ENCODE peak calls at places on chromosomes 13 and 19, in nine cellular contexts. Q is stimulated activated CD4-positive, alpha-beta T cell treated with anti-CD3 and anti-CD28 coated beads, Interleukin-2, amount 100 ng/mL, for 24 hours; Y is mucosa of gallbladder; V is HuH-7; A is fibroblast of lung; X is epithelial cell of esophagus; H is hypothalamus; K is naive B cell; C is RWPE1. T is an unnamed sample.

GRCh38 chr19:42253245-42254082 is 1.5 kb downstream of the ERF start:
- DNase-seq in Q (peak), Y (peak), V (peak), A (peak), X (peak), H (peak), K (peak), C (peak), T (peak)

GRCh38 chr13:28719227-28719562 is 425 bp upstream of the SLC46A3 start:
- DNase-seq in Q (no peak), Y (no peak), V (no peak), A (no peak), X (no peak), H (no peak), K (no peak), C (no peak), T (no peak)

GRCh38 chr13:113601166-113602070 is 16.9 kb downstream of the TFDP1 start:
- DNase-seq in Q (no peak), Y (no peak), V (no peak), A (no peak), X (no peak), H (no peak), K (no peak), C (no peak), T (no peak)

GRCh38 chr13:39365879-39366278 is 237.1 kb downstream of the LHFPL6 start:
- DNase-seq in Q (no peak), Y (no peak), V (no peak), A (no peak), X (no peak), H (no peak), K (no peak), C (no peak), T (no peak)

GRCh38 chr19:49861127-49861526 is 6.2 kb downstream of the PNKP start:
- DNase-seq in Q (no peak), Y (no peak), V (no peak), A (no peak), X (peak), H (no peak), K (no peak), C (no peak), T (no peak)

GRCh38 chr19:30897553-30897952 is 451.7 kb downstream of the TSHZ3 start:
- DNase-seq in Q (no peak), Y (no peak), V (no peak), A (no peak), X (no peak), H (no peak), K (no peak), C (no peak), T (no peak)

GRCh38 chr19:49808762-49809154 is 4.3 kb downstream of the FUZ start:
- DNase-seq in Q (peak), Y (peak), V (peak), A (peak), X (peak), H (peak), K (peak), C (peak), T (peak)

GRCh38 chr19:17784201-17785008 is 10.5 kb upstream of the B3GNT3 start:
- DNase-seq in Q (peak), Y (peak), V (peak), A (peak), X (peak), H (peak), K (peak), C (peak), T (peak)

GRCh38 chr19:39795001-39795400 is 16.3 kb downstream of the LEUTX start:
- DNase-seq in Q (no peak), Y (no peak), V (no peak), A (no peak), X (no peak), H (no peak), K (no peak), C (no peak), T (no peak)

GRCh38 chr13:90118467-90119071 is 1228.9 kb upstream of the MIR17HG start:
- DNase-seq in Q (no peak), Y (no peak), V (no peak), A (no peak), X (peak), H (no peak), K (no peak), C (no peak), T (no peak)

GRCh38 chr13:42645717-42646116 is 71.8 kb downstream of the TNFSF11 start:
- DNase-seq in Q (no peak), Y (no peak), V (no peak), A (no peak), X (no peak), H (no peak), K (no peak), C (no peak), T (no peak)

GRCh38 chr13:23440821-23441608 is 7.5 kb upstream of the SACS start:
- DNase-seq in Q (no peak), Y (no peak), V (no peak), A (no peak), X (peak), H (peak), K (no peak), C (no peak), T (no peak)

GRCh38 chr13:51858433-51859247 is 3.1 kb upstream of the CCDC70 start:
- DNase-seq in Q (no peak), Y (no peak), V (no peak), A (no peak), X (peak), H (no peak), K (no peak), C (peak), T (no peak)

GRCh38 chr19:19746286-19747213 is 13.6 kb upstream of the ZNF14 start:
- DNase-seq in Q (no peak), Y (no peak), V (no peak), A (no peak), X (no peak), H (no peak), K (no peak), C (no peak), T (no peak)

GRCh38 chr13:53010374-53011105 is 18.1 kb upstream of the OLFM4 start:
- DNase-seq in Q (no peak), Y (peak), V (no peak), A (no peak), X (peak), H (no peak), K (no peak), C (peak), T (no peak)

GRCh38 chr13:87234981-87235380 is 436.2 kb upstream of the SLITRK5 start:
- DNase-seq in Q (no peak), Y (no peak), V (no peak), A (peak), X (no peak), H (no peak), K (no peak), C (no peak), T (no peak)

GRCh38 chr13:91308299-91308698 is 39.2 kb upstream of the MIR17HG start:
- DNase-seq in Q (no peak), Y (no peak), V (no peak), A (no peak), X (no peak), H (no peak), K (no peak), C (no peak), T (no peak)

GRCh38 chr13:110417537-110417908 is 110.4 kb downstream of the COL4A2 start:
- DNase-seq in Q (no peak), Y (no peak), V (no peak), A (no peak), X (no peak), H (no peak), K (no peak), C (no peak), T (no peak)

GRCh38 chr13:48950507-48950886 is 25.2 kb upstream of the FNDC3A start:
- DNase-seq in Q (no peak), Y (no peak), V (no peak), A (peak), X (peak), H (no peak), K (no peak), C (peak), T (no peak)

GRCh38 chr13:26423634-26424033 is 133.8 kb upstream of the WASF3 start:
- DNase-seq in Q (no peak), Y (peak), V (no peak), A (peak), X (no peak), H (no peak), K (no peak), C (no peak), T (no peak)

GRCh38 chr13:112781881-112782361 is 92.1 kb downstream of the ATP11A start:
- DNase-seq in Q (no peak), Y (no peak), V (no peak), A (peak), X (peak), H (peak), K (no peak), C (no peak), T (no peak)

GRCh38 chr13:106804996-106805395 is 237.1 kb upstream of the ARGLU1 start:
- DNase-seq in Q (no peak), Y (no peak), V (no peak), A (no peak), X (no peak), H (no peak), K (no peak), C (no peak), T (no peak)

GRCh38 chr19:44947041-44947581 is 1.3 kb downstream of the APOC2 start:
- DNase-seq in Q (no peak), Y (no peak), V (no peak), A (no peak), X (no peak), H (no peak), K (no peak), C (no peak), T (no peak)

GRCh38 chr13:20848944-20849343 is 53.6 kb downstream of the XPO4 start:
- DNase-seq in Q (no peak), Y (no peak), V (no peak), A (peak), X (no peak), H (no peak), K (no peak), C (no peak), T (no peak)

GRCh38 chr19:4316940-4317339 is 12.5 kb downstream of the FSD1 start:
- DNase-seq in Q (no peak), Y (no peak), V (no peak), A (no peak), X (peak), H (no peak), K (no peak), C (no peak), T (no peak)

GRCh38 chr19:12838182-12838890 is at the start of gene MAST1:
- DNase-seq in Q (peak), Y (no peak), V (peak), A (no peak), X (peak), H (no peak), K (peak), C (no peak), T (no peak)

GRCh38 chr19:14507704-14508246 is 10.4 kb downstream of the DNAJB1 start:
- DNase-seq in Q (no peak), Y (no peak), V (no peak), A (peak), X (peak), H (no peak), K (no peak), C (no peak), T (no peak)

GRCh38 chr13:20015763-20016162 is 57.2 kb downstream of the ZMYM2 start:
- DNase-seq in Q (no peak), Y (no peak), V (no peak), A (no peak), X (no peak), H (no peak), K (no peak), C (no peak), T (no peak)

GRCh38 chr19:17560205-17560595 is 4.8 kb downstream of the COLGALT1 start:
- DNase-seq in Q (no peak), Y (no peak), V (no peak), A (peak), X (peak), H (no peak), K (no peak), C (peak), T (no peak)

GRCh38 chr19:47723573-47723923 is 10.3 kb downstream of the EHD2 start:
- DNase-seq in Q (no peak), Y (peak), V (no peak), A (peak), X (peak), H (peak), K (no peak), C (no peak), T (no peak)

GRCh38 chr19:17777840-17778620 is 16.9 kb upstream of the B3GNT3 start:
- DNase-seq in Q (peak), Y (peak), V (peak), A (peak), X (peak), H (peak), K (no peak), C (peak), T (no peak)

GRCh38 chr19:10655457-10656312 is 1.5 kb downstream of the ILF3 start:
- DNase-seq in Q (peak), Y (no peak), V (no peak), A (peak), X (peak), H (peak), K (no peak), C (no peak), T (no peak)

GRCh38 chr13:51785592-51786424 is 18.2 kb downstream of the DHRS12 start:
- DNase-seq in Q (no peak), Y (no peak), V (no peak), A (peak), X (no peak), H (peak), K (no peak), C (no peak), T (no peak)

GRCh38 chr19:2138061-2138728 is 13.2 kb downstream of the AP3D1 start:
- DNase-seq in Q (no peak), Y (no peak), V (no peak), A (no peak), X (no peak), H (peak), K (no peak), C (no peak), T (no peak)

GRCh38 chr19:29266603-29267002 is 53.7 kb upstream of the UQCRFS1 start:
- DNase-seq in Q (no peak), Y (no peak), V (no peak), A (no peak), X (no peak), H (no peak), K (no peak), C (no peak), T (no peak)

GRCh38 chr19:34639491-34640085 is 37.4 kb downstream of the SCGB2B2 start:
- DNase-seq in Q (peak), Y (peak), V (peak), A (peak), X (peak), H (peak), K (peak), C (peak), T (peak)

GRCh38 chr13:92175330-92175729 is 776.9 kb downstream of the GPC5 start:
- DNase-seq in Q (no peak), Y (no peak), V (peak), A (peak), X (peak), H (no peak), K (no peak), C (no peak), T (no peak)

T was measured in activated gamma-delta T cell treated with anti-CD3 and anti-CD28 coated beads, Interleukin-2, amount 50 U/mL, for 16 hours.